ENCODE peak calls at places on chromosome 2, in nine cellular contexts. L, A, D, P, I, Z, S, K and B are unnamed samples.

GRCh38 chr2:183950673-183951072 is 647.7 kb upstream of the ZNF804A start:
- DNase-seq in L (no peak), A (no peak), D (no peak), P (no peak), I (no peak), Z (no peak), S (no peak), K (no peak), B (no peak)

GRCh38 chr2:49255325-49256023 is 101.2 kb upstream of the FSHR start:
- DNase-seq in L (no peak), A (no peak), D (no peak), P (no peak), I (no peak), Z (no peak), S (no peak), K (no peak), B (no peak)

GRCh38 chr2:110867078-110867477 is 134.7 kb downstream of the ACOXL start:
- DNase-seq in L (no peak), A (no peak), D (no peak), P (no peak), I (no peak), Z (no peak), S (no peak), K (peak), B (no peak)

GRCh38 chr2:200913654-200914053 is 24.5 kb downstream of the NIF3L1 start:
- DNase-seq in L (no peak), A (no peak), D (no peak), P (no peak), I (no peak), Z (no peak), S (no peak), K (no peak), B (no peak)

GRCh38 chr2:11124760-11125068 is 30.6 kb upstream of the SLC66A3 start:
- DNase-seq in L (no peak), A (no peak), D (no peak), P (no peak), I (no peak), Z (no peak), S (no peak), K (no peak), B (no peak)

GRCh38 chr2:48341556-48342133 is 188.3 kb upstream of the STON1 start:
- DNase-seq in L (no peak), A (no peak), D (no peak), P (no peak), I (no peak), Z (no peak), S (no peak), K (no peak), B (no peak)

GRCh38 chr2:196277002-196277401 is 105.6 kb upstream of the STK17B start:
- DNase-seq in L (no peak), A (no peak), D (peak), P (no peak), I (peak), Z (peak), S (no peak), K (no peak), B (no peak)

GRCh38 chr2:133378386-133378785 is 189.9 kb downstream of the NCKAP5 start:
- DNase-seq in L (no peak), A (no peak), D (no peak), P (no peak), I (no peak), Z (no peak), S (no peak), K (no peak), B (no peak)

GRCh38 chr2:29920631-29921559 is 491 bp downstream of the ALK start:
- DNase-seq in L (no peak), A (peak), D (no peak), P (peak), I (no peak), Z (peak), S (no peak), K (no peak), B (no peak)

GRCh38 chr2:9484533-9484932 is 10.2 kb downstream of the IAH1 start:
- DNase-seq in L (no peak), A (no peak), D (no peak), P (no peak), I (no peak), Z (no peak), S (no peak), K (no peak), B (peak)

GRCh38 chr2:25743132-25743830 is 69.9 kb upstream of the DTNB start:
- DNase-seq in L (no peak), A (no peak), D (peak), P (no peak), I (peak), Z (peak), S (no peak), K (no peak), B (no peak)

GRCh38 chr2:158321264-158321663 is 135.3 kb downstream of the CCDC148 start:
- DNase-seq in L (no peak), A (no peak), D (no peak), P (no peak), I (no peak), Z (no peak), S (no peak), K (no peak), B (no peak)

GRCh38 chr2:167890739-167891138 is 356.7 kb downstream of the STK39 start:
- DNase-seq in L (no peak), A (no peak), D (no peak), P (no peak), I (no peak), Z (no peak), S (no peak), K (no peak), B (no peak)

GRCh38 chr2:71749671-71750101 is 296.3 kb downstream of the DYSF start:
- DNase-seq in L (no peak), A (no peak), D (no peak), P (no peak), I (no peak), Z (no peak), S (no peak), K (no peak), B (no peak)